ENCODE peak calls at places on chromosome 20, in four cellular contexts. One of them, this sample, is unnamed.

GRCh38 chr20:40189621-40190020 is 499.4 kb downstream of the MAFB start:
- DNase-seq in MM.1S: no peak
- DNase-seq in fibroblast of lung: peak
- DNase-seq in heart left ventricle: no peak
- DNase-seq in this sample: no peak

GRCh38 chr20:53162251-53162835 is 190.2 kb downstream of the TSHZ2 start:
- DNase-seq in heart left ventricle: peak
- DNase-seq in fibroblast of lung: peak
- DNase-seq in MM.1S: no peak
- DNase-seq in this sample: no peak

GRCh38 chr20:37194616-37195015 is 15.3 kb upstream of the MROH8 start:
- DNase-seq in fibroblast of lung: no peak
- DNase-seq in MM.1S: no peak
- DNase-seq in heart left ventricle: no peak
- DNase-seq in this sample: no peak

GRCh38 chr20:46647469-46647868 is 3.8 kb downstream of the SLC13A3 start:
- DNase-seq in heart left ventricle: no peak
- DNase-seq in fibroblast of lung: no peak
- DNase-seq in MM.1S: no peak
- DNase-seq in this sample: no peak

GRCh38 chr20:25321262-25321831 is 69.3 kb downstream of the ABHD12 start:
- DNase-seq in MM.1S: no peak
- DNase-seq in heart left ventricle: no peak
- DNase-seq in fibroblast of lung: no peak
- DNase-seq in this sample: peak

GRCh38 chr20:24708411-24709295 is 239.2 kb downstream of the SYNDIG1 start:
- DNase-seq in heart left ventricle: no peak
- DNase-seq in MM.1S: no peak
- DNase-seq in fibroblast of lung: peak
- DNase-seq in this sample: no peak

GRCh38 chr20:41692479-41693135 is 74.4 kb upstream of the CHD6 start:
- DNase-seq in fibroblast of lung: peak
- DNase-seq in heart left ventricle: peak
- DNase-seq in MM.1S: peak
- DNase-seq in this sample: peak

GRCh38 chr20:34708621-34709043 is 4.5 kb downstream of the TP53INP2 start:
- DNase-seq in fibroblast of lung: peak
- DNase-seq in heart left ventricle: peak
- DNase-seq in MM.1S: peak
- DNase-seq in this sample: peak

DNA sequence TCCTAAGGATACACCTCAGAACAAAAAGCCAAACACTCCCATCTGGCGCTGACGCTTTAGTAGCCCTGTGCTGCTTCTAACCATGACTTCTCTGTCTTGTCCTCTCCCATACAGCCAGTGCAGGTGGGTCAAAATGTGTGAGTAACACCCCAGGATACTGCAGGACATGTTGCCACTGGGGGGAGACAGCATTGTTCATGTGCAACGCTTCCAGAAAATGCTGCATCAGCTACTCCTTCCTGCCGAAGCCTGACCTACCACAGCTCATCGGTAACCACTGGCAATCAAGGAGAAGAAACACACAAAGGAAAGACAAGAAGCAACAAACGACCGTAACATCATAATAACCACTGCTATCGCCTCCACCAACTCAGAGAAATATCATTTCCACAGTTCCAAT is 1.4 kb downstream of the DEFB132 start:
- DNase-seq in MM.1S: peak
- DNase-seq in fibroblast of lung: peak
- DNase-seq in heart left ventricle: no peak
- DNase-seq in this sample: no peak
- TF ChIP-seq CTCF in MM.1S: peak
- TF ChIP-seq CTCF in fibroblast of lung: peak
- TF ChIP-seq CTCF in heart left ventricle: no peak
- TF ChIP-seq CTCF in this sample: no peak

GRCh38 chr20:62210496-62210855 is 9.6 kb downstream of the HRH3 start:
- DNase-seq in heart left ventricle: peak
- DNase-seq in MM.1S: no peak
- DNase-seq in fibroblast of lung: no peak
- DNase-seq in this sample: no peak

GRCh38 chr20:62209850-62210495 is 10.1 kb downstream of the HRH3 start:
- DNase-seq in heart left ventricle: peak
- DNase-seq in fibroblast of lung: no peak
- DNase-seq in MM.1S: no peak
- DNase-seq in this sample: no peak

GRCh38 chr20:62206388-62206775 is 13.7 kb downstream of the HRH3 start:
- DNase-seq in MM.1S: no peak
- DNase-seq in fibroblast of lung: no peak
- DNase-seq in heart left ventricle: peak
- DNase-seq in this sample: no peak

GRCh38 chr20:62208805-62209755 is 11.0 kb downstream of the HRH3 start:
- DNase-seq in MM.1S: no peak
- DNase-seq in heart left ventricle: no peak
- DNase-seq in fibroblast of lung: no peak
- DNase-seq in this sample: no peak

DNA sequence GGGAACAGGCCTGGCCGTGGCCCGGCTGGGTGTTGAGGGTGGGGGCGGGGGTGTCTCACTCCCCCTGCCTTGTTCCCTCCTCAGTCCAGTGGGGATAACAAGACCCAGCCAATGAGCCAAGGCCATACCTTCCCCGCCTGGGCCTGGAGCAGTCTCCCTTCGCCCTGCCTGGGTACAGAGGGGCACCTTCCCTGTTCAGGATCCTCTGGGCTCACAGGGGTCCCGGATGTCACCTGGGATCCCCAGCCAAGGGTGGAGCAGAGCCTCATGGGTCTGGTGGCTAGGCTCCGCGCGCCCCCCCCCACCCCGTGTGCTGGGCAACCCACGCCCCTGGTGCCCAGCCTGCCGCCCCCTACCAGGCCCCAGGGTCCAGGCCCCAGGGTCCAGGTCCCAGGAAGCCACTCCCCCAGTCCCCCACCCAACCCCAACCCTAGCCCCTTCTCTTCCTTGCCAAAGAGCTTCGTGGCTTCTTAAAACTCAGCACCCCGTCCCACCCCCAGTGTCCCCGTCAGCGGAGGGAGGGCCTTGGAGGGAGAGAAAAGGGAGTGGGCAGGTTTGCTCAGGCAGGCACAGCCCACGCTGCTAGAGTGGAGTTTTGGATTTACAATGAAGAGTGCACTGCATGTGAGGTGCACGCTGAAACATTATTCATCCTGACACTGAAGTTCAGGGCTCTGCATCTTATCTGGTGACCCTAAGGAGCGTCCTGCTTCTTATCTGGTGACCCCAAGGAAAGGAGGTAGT is 11.8 kb downstream of the HRH3 start:
- DNase-seq in heart left ventricle: no peak
- DNase-seq in fibroblast of lung: no peak
- DNase-seq in MM.1S: no peak
- DNase-seq in this sample: peak
- TF ChIP-seq CTCF in heart left ventricle: no peak
- TF ChIP-seq CTCF in fibroblast of lung: no peak
- TF ChIP-seq CTCF in MM.1S: no peak
- TF ChIP-seq CTCF in this sample: no peak

DNA sequence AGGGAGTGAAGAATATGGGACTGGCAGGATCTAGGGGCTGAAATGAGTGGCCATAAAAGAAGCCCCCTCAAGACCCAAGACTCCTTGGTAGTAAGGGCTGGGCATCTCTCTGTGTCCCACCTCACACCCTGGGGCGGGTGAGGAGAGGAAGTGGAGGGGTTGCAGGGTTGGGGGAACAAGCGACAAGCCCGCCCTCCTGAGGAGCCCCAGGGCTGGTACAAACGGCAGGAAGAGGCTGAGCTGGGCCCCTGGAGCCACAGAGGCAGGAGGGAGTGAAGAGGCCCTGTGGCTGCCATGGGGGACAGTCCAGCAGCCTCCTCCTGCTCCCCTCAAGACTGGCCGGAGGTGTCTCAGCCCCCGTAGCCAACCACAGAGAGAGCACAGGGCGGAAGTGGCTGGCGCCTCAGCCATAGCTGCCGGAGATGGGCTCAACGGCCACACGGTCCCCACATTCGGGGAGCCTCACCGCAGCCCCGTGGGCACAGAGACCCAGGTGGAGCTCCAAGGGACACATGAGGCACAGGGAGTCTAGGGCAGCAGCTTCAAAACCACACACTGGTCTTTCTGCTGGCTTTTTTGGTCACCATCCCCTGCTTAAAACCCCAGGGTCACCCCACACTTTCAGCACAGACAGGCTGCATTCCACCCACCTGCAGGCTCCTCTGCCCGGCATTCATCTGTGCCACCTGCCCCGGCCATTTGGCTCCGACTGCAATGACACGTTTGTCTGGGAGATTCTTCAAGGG is 586 bp downstream of the C20orf203 start:
- DNase-seq in fibroblast of lung: no peak
- DNase-seq in heart left ventricle: no peak
- DNase-seq in MM.1S: peak
- DNase-seq in this sample: peak
- TF ChIP-seq CTCF in fibroblast of lung: no peak
- TF ChIP-seq CTCF in heart left ventricle: no peak
- TF ChIP-seq CTCF in MM.1S: peak
- TF ChIP-seq CTCF in this sample: no peak

GRCh38 chr20:58647162-58647813 is 3.8 kb upstream of the STX16 start:
- DNase-seq in fibroblast of lung: no peak
- DNase-seq in MM.1S: peak
- DNase-seq in heart left ventricle: no peak
- DNase-seq in this sample: no peak
- TF ChIP-seq CTCF in fibroblast of lung: no peak
- TF ChIP-seq CTCF in MM.1S: peak
- TF ChIP-seq CTCF in heart left ventricle: no peak
- TF ChIP-seq CTCF in this sample: no peak

This sample was measured in left lung.